ENCODE peak calls at places on chromosome 7, in four cellular contexts. B is breast epithelium, Q is HCT116, X is transverse colon. H is an unnamed sample.

GRCh38 chr7:151631968-151632749 is 112.5 kb upstream of the RHEB start:
- DNase-seq in Q (no peak), B (peak), X (peak), H (peak)

GRCh38 chr7:144437370-144438191 is 34.1 kb upstream of the NOBOX start:
- DNase-seq in B (peak), X (peak), Q (peak), H (peak)

GRCh38 chr7:44067064-44067951 is 1.9 kb upstream of the PGAM2 start:
- DNase-seq in B (peak), Q (no peak), X (peak), H (no peak)

GRCh38 chr7:96120856-96121255 is 201.0 kb downstream of the SLC25A13 start:
- DNase-seq in X (no peak), Q (no peak), B (no peak), H (no peak)

GRCh38 chr7:105806592-105807266 is 69.7 kb downstream of the ATXN7L1 start:
- DNase-seq in X (peak), Q (no peak), B (no peak), H (peak)

GRCh38 chr7:12524794-12525386 is 45.6 kb upstream of the SCIN start:
- DNase-seq in X (no peak), B (no peak), Q (peak), H (no peak)

GRCh38 chr7:55180821-55181542 is 162.2 kb downstream of the EGFR start:
- DNase-seq in X (peak), B (peak), Q (no peak), H (peak)

GRCh38 chr7:10940748-10941358 is 32.8 kb upstream of the PHF14 start:
- DNase-seq in X (peak), Q (no peak), B (no peak), H (no peak)

GRCh38 chr7:23204241-23204640 is 22.4 kb downstream of the NUP42 start:
- DNase-seq in X (no peak), Q (no peak), B (no peak), H (no peak)

GRCh38 chr7:64799-65430 is 127.5 kb upstream of the FAM20C start:
- DNase-seq in X (no peak), Q (no peak), B (no peak), H (no peak)

GRCh38 chr7:122219253-122219865 is 75.3 kb upstream of the AASS start:
- DNase-seq in Q (peak), B (no peak), X (no peak), H (no peak)

GRCh38 chr7:106165328-106165727 is 53.2 kb upstream of the SYPL1 start:
- DNase-seq in B (no peak), Q (no peak), X (no peak), H (no peak)

GRCh38 chr7:155380221-155380861 is 77.6 kb upstream of the EN2 start:
- DNase-seq in X (peak), Q (peak), B (peak), H (peak)

GRCh38 chr7:33107136-33108066 is 1.8 kb downstream of the RP9 start:
- DNase-seq in Q (no peak), X (peak), B (no peak), H (peak)

GRCh38 chr7:93997868-93998267 is 6.3 kb downstream of the BET1 start:
- DNase-seq in B (no peak), X (no peak), Q (no peak), H (no peak)

GRCh38 chr7:124276005-124276606 is 243.2 kb upstream of the TMEM229A start:
- DNase-seq in B (no peak), Q (peak), X (peak), H (no peak)

GRCh38 chr7:2980406-2981102 is 63.1 kb downstream of the CARD11 start:
- DNase-seq in Q (no peak), X (peak), B (no peak), H (no peak)

GRCh38 chr7:100806276-100806675 is 21.0 kb downstream of the EPHB4 start:
- DNase-seq in Q (no peak), B (no peak), X (no peak), H (no peak)

GRCh38 chr7:122935620-122936019 is 49.4 kb upstream of the CADPS2 start:
- DNase-seq in X (no peak), B (no peak), Q (no peak), H (no peak)

GRCh38 chr7:28686418-28686800 is 271.7 kb downstream of the TRIL start:
- DNase-seq in Q (no peak), X (peak), B (no peak), H (no peak)

GRCh38 chr7:45349102-45349501 is 191.5 kb downstream of the RAMP3 start:
- DNase-seq in Q (no peak), B (no peak), X (no peak), H (no peak)

GRCh38 chr7:45342236-45342635 is 184.6 kb downstream of the RAMP3 start:
- DNase-seq in B (no peak), X (no peak), Q (no peak), H (no peak)

GRCh38 chr7:45347804-45348203 is 190.2 kb downstream of the RAMP3 start:
- DNase-seq in B (no peak), Q (no peak), X (no peak), H (no peak)
- TF ChIP-seq POLR2AphosphoS5 in B (no peak), Q (no peak), X (no peak), H (no peak)

DNA sequence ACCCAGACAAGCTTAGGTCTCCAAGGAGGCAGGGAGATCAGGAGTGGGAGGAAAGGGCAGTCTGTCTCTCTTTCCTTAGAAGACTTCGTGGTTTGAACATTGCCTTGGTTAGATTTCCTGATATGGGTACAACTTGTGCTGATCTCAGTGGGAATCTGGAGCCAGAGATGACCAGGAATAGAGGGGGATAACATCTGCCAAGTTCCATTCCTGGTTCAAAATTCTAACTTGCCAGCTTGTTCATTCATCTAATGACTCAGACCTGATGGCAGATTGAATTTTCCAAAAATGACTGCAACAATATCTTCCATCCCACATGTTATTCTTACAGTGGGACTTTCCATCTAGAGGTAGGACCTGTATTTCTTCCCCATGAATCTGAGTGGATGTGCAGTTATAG is 394.3 kb upstream of the PODXL start:
- DNase-seq in B (no peak), X (no peak), Q (no peak), H (no peak)
- TF ChIP-seq POLR2AphosphoS5 in B (no peak), X (no peak), Q (no peak), H (no peak)

GRCh38 chr7:72751378-72751777 is 76.6 kb downstream of the TYW1B start:
- DNase-seq in X (no peak), Q (no peak), B (no peak), H (no peak)
- TF ChIP-seq POLR2AphosphoS5 in X (no peak), Q (no peak), B (no peak), H (no peak)

DNA sequence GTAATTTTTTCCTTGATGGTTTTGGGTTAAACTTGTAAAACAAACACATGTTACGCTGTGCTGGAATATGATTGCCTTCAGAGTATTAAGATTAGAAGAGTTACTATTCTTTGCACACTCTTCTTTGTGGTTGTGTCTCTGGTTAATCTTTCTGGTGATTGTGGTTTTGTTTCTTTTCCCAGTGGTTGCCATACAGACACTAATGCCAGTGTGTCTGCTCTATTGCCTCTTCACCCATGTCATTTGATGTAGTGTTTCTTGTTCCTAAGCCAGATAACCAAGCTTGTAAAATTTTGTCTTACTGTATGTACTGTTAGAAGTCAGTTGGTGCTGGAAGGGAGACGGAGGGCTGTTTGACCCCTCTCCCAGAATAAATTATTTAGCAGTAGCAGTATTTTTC is 124.8 kb downstream of the PHTF2 start:
- DNase-seq in B (no peak), X (no peak), Q (no peak), H (no peak)
- TF ChIP-seq POLR2AphosphoS5 in B (no peak), X (no peak), Q (no peak), H (no peak)

DNA sequence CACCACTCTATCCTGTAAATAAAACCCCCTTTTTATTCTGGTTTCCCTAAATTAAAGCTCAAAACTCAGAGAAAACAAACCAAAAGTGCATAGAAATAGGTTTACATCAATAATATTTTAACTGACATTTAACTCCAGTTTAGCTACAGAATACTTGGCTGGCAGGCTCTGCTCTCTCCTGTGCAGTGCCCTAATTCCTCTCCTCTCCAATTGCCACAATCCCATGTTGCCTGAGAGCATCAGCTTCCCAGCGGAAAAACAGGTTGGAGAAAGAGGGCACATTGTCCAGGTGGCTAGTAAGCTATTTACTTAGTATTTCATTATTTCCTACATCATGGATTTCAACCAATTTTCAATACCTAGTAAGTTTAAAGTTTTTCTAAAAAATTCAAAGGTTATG is 8.7 kb downstream of the SEMA3E start:
- DNase-seq in Q (no peak), X (no peak), B (no peak), H (no peak)
- TF ChIP-seq POLR2AphosphoS5 in Q (no peak), X (no peak), B (no peak), H (no peak)

GRCh38 chr7:81233208-81233940 is 314.5 kb upstream of the SEMA3C start:
- DNase-seq in Q (no peak), B (no peak), X (no peak), H (no peak)

GRCh38 chr7:81231203-81231922 is 312.5 kb upstream of the SEMA3C start:
- DNase-seq in Q (no peak), B (no peak), X (no peak), H (no peak)

GRCh38 chr7:81235896-81236479 is 317.1 kb upstream of the SEMA3C start:
- DNase-seq in X (no peak), B (no peak), Q (no peak), H (no peak)

GRCh38 chr7:81234896-81235295 is 316.0 kb upstream of the SEMA3C start:
- DNase-seq in B (no peak), Q (no peak), X (no peak), H (no peak)

DNA sequence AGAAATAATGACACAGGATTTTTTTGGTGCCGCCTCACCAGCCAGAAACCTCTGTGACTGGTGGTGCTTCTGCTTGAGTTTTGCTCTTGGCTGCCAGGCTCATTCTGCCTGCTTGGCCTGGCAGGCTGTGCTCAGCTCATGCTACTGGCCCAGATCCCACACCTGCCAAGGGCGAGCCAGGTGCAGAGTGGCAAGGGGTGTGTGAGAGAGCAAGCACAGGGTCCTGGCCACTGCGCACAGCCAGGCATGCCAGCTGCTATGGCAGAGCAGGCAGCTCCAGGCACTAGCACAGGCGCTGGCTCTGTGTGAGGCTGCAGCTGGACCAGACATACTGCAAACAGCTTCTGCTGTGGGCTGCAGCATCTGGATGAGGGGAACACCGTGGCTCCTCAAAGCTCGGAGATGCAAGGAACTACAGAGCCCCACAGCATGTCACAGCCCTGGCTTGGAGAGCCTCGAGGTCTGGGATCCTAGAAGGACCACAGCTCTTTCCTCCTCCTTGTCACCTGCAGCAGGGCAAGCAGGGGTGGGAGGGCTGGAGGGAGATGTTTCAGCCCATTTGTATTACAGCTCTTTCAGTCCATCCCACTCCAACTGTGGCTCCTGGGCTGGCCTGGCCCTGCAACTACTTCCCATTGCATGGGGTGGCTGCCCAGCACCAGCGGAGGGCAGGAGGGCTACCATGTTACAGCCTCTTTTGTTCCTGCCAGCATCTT is 313.4 kb upstream of the SEMA3C start:
- DNase-seq in Q (no peak), X (peak), B (no peak), H (peak)
- TF ChIP-seq POLR2AphosphoS5 in Q (no peak), X (no peak), B (no peak), H (peak)

GRCh38 chr7:92976931-92977330 is 140.6 kb upstream of the CDK6 start:
- DNase-seq in X (no peak), B (no peak), Q (no peak), H (no peak)

GRCh38 chr7:92987543-92987942 is 130.2 kb downstream of the SAMD9 start:
- DNase-seq in B (no peak), X (no peak), Q (no peak), H (no peak)

GRCh38 chr7:92988051-92988450 is 129.7 kb downstream of the SAMD9 start:
- DNase-seq in B (no peak), X (no peak), Q (peak), H (no peak)

GRCh38 chr7:92987095-92987494 is 130.7 kb downstream of the SAMD9 start:
- DNase-seq in B (no peak), Q (no peak), X (no peak), H (no peak)

DNA sequence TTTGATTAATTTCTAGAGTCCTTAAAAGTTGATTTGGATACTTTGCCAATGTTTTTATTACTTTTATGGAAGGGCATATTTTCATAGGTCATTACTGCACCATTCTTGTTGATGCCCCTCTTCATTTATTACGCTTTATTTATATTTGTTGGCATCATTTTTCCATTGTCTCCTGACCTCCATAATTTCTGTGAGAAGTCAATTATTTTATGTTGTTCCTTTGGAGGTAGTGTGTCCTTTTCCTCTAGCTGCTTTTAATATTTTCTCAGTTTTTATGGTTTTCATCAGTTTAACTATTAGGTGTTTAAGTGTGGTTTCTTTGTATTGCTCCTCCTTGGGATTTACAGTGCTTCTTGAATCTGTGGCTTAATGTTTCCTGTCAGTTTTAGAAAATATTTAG is 134.9 kb downstream of the SAMD9 start:
- DNase-seq in X (no peak), Q (no peak), B (no peak), H (no peak)
- TF ChIP-seq POLR2AphosphoS5 in X (no peak), Q (no peak), B (no peak), H (no peak)

DNA sequence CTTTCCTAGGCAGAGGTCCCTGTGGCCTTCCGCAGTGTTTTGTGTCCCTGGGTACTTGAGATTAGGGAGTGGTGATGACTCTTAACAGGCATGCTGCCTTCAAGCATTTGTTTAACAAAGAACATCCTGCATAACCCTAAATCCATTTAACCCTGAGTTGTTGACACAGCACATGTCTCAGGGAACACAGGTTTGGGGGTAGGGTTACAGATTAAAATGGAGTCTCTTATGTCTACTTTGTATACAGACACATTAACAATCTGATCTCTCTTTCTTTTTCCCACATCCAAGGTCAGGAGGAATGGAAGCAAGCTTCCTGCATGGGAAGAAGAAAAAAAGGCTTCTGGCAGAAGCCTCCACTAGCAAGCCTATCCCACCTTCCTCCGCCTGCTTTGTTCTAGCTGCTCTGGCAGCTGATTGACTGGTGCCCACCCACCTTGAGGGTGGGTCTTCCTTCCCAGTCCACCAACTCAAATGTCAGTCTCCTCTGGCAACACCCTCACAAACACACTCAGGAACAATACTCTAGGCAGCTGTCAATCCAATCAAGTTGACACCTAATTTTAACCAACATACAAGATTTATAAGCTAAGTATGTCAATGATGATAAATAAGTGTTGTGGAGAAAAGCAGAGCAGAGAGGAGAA is 176.5 kb upstream of the CCZ1B start:
- DNase-seq in Q (no peak), B (no peak), X (no peak), H (no peak)
- TF ChIP-seq POLR2AphosphoS5 in Q (no peak), B (no peak), X (no peak), H (no peak)

H was measured in stomach.